ENCODE peak calls at places on chromosomes 5 and 9, in five cellular contexts. Q, F, K, X and H are unnamed samples.

GRCh38 chr9:35869621-35870216 is 482 bp downstream of the OR13J1 start:
- DNase-seq in Q (no peak), F (no peak), K (no peak), X (no peak), H (no peak)

GRCh38 chr5:111447822-111448221 is 64.5 kb downstream of the STARD4 start:
- DNase-seq in Q (no peak), F (no peak), K (no peak), X (no peak), H (no peak)

GRCh38 chr9:128020692-128021091 is 39.9 kb upstream of the EEIG1 start:
- DNase-seq in Q (no peak), F (no peak), K (peak), X (peak), H (no peak)

GRCh38 chr5:1769752-1770442 is 29.7 kb downstream of the MRPL36 start:
- DNase-seq in Q (no peak), F (no peak), K (no peak), X (no peak), H (no peak)

GRCh38 chr5:89043676-89044075 is 160.7 kb upstream of the MEF2C start:
- DNase-seq in Q (no peak), F (no peak), K (no peak), X (no peak), H (no peak)

GRCh38 chr9:135906291-135907005 is 898 bp downstream of the CAMSAP1 start:
- DNase-seq in Q (no peak), F (no peak), K (peak), X (peak), H (no peak)

GRCh38 chr9:114275246-114275994 is 47.5 kb upstream of the ORM1 start:
- DNase-seq in Q (no peak), F (no peak), K (no peak), X (peak), H (no peak)

GRCh38 chr5:148443998-148444397 is 60.2 kb downstream of the FBXO38 start:
- DNase-seq in Q (peak), F (peak), K (peak), X (no peak), H (peak)

GRCh38 chr9:86948153-86948929 is 1.0 kb upstream of the GAS1 start:
- DNase-seq in Q (peak), F (no peak), K (peak), X (peak), H (peak)

GRCh38 chr9:87405677-87406544 is 91.8 kb upstream of the DAPK1 start:
- DNase-seq in Q (no peak), F (no peak), K (no peak), X (no peak), H (no peak)

GRCh38 chr5:150560401-150561191 is 52.7 kb downstream of the NDST1 start:
- DNase-seq in Q (peak), F (peak), K (peak), X (peak), H (peak)

GRCh38 chr5:65876496-65876895 is 49.9 kb upstream of the ERBIN start:
- DNase-seq in Q (no peak), F (no peak), K (no peak), X (no peak), H (no peak)

GRCh38 chr5:155508673-155509072 is 495.1 kb downstream of the KIF4B start:
- DNase-seq in Q (no peak), F (no peak), K (no peak), X (no peak), H (no peak)

GRCh38 chr9:110179734-110180133 is 28.2 kb downstream of the C9orf152 start:
- DNase-seq in Q (no peak), F (no peak), K (no peak), X (no peak), H (no peak)

GRCh38 chr9:107142896-107143603 is 140.0 kb upstream of the RAD23B start:
- DNase-seq in Q (no peak), F (no peak), K (no peak), X (no peak), H (no peak)

GRCh38 chr5:115455241-115455640 is 89.3 kb downstream of the FEM1C start:
- DNase-seq in Q (no peak), F (no peak), K (no peak), X (no peak), H (no peak)

GRCh38 chr5:53017383-53017782 is 28.2 kb downstream of the ITGA2 start:
- DNase-seq in Q (no peak), F (no peak), K (no peak), X (no peak), H (no peak)

GRCh38 chr5:80408475-80408875 is 611 bp downstream of the ZFYVE16 start:
- DNase-seq in Q (peak), F (no peak), K (peak), X (no peak), H (no peak)

GRCh38 chr5:168291281-168291960 is at the start of gene WWC1:
- DNase-seq in Q (peak), F (peak), K (peak), X (peak), H (peak)

GRCh38 chr9:15231788-15232635 is 75.0 kb downstream of the TTC39B start:
- DNase-seq in Q (peak), F (no peak), K (peak), X (peak), H (peak)

GRCh38 chr9:116857321-116857720 is 170.2 kb downstream of the TRIM32 start:
- DNase-seq in Q (no peak), F (no peak), K (no peak), X (no peak), H (no peak)

GRCh38 chr5:31355337-31355736 is 161.9 kb downstream of the CDH6 start:
- DNase-seq in Q (no peak), F (no peak), K (no peak), X (no peak), H (no peak)

GRCh38 chr5:180047667-180048066 is 23.9 kb downstream of the RNF130 start:
- DNase-seq in Q (no peak), F (no peak), K (no peak), X (no peak), H (no peak)

GRCh38 chr5:60463179-60463868 is 236.6 kb downstream of the DEPDC1B start:
- DNase-seq in Q (no peak), F (no peak), K (no peak), X (no peak), H (no peak)

GRCh38 chr9:135254176-135255032 is 166.9 kb downstream of the OLFM1 start:
- DNase-seq in Q (no peak), F (no peak), K (no peak), X (no peak), H (no peak)

GRCh38 chr9:135664266-135664665 is 1.2 kb downstream of the LCN9 start:
- DNase-seq in Q (no peak), F (no peak), K (no peak), X (no peak), H (no peak)

GRCh38 chr9:89256690-89257089 is 54.3 kb upstream of the CKS2 start:
- DNase-seq in Q (no peak), F (no peak), K (no peak), X (no peak), H (no peak)

GRCh38 chr9:95268681-95269080 is 48.8 kb downstream of the FANCC start:
- DNase-seq in Q (no peak), F (no peak), K (no peak), X (no peak), H (no peak)

GRCh38 chr9:99069532-99069931 is 35.4 kb upstream of the TGFBR1 start:
- DNase-seq in Q (no peak), F (no peak), K (no peak), X (no peak), H (no peak)

DNA sequence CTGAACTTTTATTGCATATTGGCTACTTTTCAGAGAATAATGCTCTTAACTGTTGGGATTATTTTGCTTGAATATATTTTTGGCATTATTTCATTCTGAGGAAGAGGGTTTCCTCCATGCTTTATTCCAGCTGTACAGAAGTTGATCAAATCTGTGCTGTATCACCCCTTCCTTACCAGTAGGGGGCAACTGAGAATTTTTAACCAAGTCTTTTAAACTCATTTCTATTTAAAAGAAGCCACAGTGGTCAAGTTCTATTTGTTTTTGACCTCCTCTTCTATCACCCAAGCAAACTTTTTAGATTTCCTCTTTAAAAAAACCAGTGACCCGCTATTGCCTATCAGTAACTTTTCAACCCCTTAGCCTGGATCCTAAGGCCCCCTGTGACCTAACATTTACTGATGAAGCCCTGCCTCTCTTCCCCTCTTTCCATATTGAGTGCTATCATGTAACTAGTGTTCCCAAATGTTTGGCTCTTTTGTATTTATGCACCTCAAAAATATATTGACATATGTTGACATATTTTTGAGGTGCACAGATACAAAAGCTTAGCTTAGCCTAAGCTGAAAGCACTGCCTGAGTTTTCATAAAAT is 80.6 kb downstream of the FBXO4 start:
- DNase-seq in Q (no peak), F (no peak), K (peak), X (no peak), H (no peak)
- TF ChIP-seq TAF1 in Q (no peak), F (no peak), K (no peak), X (no peak), H (no peak)

DNA sequence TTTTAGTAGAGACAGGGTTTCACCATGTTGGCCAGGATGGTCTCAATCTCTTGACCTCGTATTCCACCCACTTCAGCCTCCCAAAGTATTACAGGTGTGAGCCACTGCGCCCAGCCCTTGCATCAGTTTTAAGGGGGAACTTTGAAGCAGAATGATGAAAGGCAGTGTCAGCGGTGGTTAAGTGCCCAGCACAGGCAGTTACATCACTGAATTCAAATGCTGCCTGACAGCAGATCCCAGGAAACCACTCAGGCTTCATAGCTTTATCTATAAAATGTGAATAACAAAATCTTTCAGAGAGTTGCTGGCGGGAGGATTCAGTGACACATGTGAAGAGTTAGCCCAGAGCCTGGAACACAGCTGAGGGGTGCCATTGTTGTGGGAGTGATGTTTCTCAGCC is 26.5 kb downstream of the FGF1 start:
- DNase-seq in Q (no peak), F (no peak), K (no peak), X (no peak), H (no peak)
- TF ChIP-seq POLR2A in Q (no peak), F (no peak), K (no peak), X (no peak), H (no peak)

GRCh38 chr5:91058575-91058974 is 324.5 kb downstream of the ARRDC3 start:
- DNase-seq in Q (no peak), F (no peak), K (no peak), X (no peak), H (no peak)
- TF ChIP-seq TAF1 in Q (no peak), F (no peak), K (no peak), X (no peak), H (no peak)

DNA sequence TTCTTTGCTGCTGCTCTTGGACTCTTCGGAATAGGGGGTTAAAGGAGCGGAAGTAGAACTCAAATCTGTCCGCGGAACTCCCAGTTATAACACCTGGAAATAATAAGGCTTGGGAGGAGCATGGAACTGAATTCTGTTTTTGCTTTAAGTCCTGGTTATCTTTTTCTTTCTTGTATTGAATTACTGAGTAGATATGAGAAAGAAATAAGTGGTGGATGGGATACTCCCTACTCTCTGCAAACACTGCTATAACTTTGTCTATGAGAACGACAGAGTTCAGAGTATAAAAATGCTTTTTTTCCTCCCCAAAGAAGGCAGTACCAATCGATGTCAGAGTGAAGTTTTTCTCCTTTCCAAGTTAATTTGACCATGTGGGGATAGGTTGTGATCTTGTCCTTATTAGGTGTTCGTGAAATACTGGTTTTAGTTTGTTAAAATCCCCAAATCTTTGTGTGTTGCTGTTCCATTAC is 1.2 kb downstream of the RIC1 start:
- DNase-seq in Q (no peak), F (no peak), K (no peak), X (no peak), H (no peak)
- TF ChIP-seq POLR2A in Q (no peak), F (no peak), K (no peak), X (no peak), H (no peak)

GRCh38 chr9:108374606-108375005 is 481.2 kb downstream of the ACTL7B start:
- DNase-seq in Q (no peak), F (no peak), K (no peak), X (no peak), H (no peak)
- TF ChIP-seq TAF1 in Q (no peak), F (no peak), K (no peak), X (no peak), H (no peak)

GRCh38 chr9:132075853-132076252 is 3.8 kb downstream of the MED27 start:
- DNase-seq in Q (no peak), F (no peak), K (no peak), X (no peak), H (no peak)

GRCh38 chr9:132077881-132078280 is 1.8 kb downstream of the MED27 start:
- DNase-seq in Q (no peak), F (no peak), K (no peak), X (no peak), H (no peak)

GRCh38 chr9:132082188-132082587 is 2.5 kb upstream of the MED27 start:
- DNase-seq in Q (no peak), F (no peak), K (no peak), X (no peak), H (no peak)

GRCh38 chr9:132078369-132079356 is 1.0 kb downstream of the MED27 start:
- DNase-seq in Q (no peak), F (no peak), K (peak), X (no peak), H (no peak)

GRCh38 chr9:132079391-132080071 is at the start of gene MED27:
- DNase-seq in Q (peak), F (peak), K (peak), X (peak), H (peak)
- TF ChIP-seq POLR2A in Q (peak), F (peak), K (peak), X (peak), H (peak)

GRCh38 chr5:58127486-58128220 is 332.2 kb downstream of the PLK2 start:
- DNase-seq in Q (no peak), F (no peak), K (no peak), X (no peak), H (no peak)
- TF ChIP-seq TAF1 in Q (no peak), F (no peak), K (no peak), X (no peak), H (no peak)